ENCODE peak calls at places on chromosomes 6 and 20, in seven cellular contexts. P is lung; K is A549; F is esophagus squamous epithelium; Q is CD4-positive, CD25-positive, alpha-beta regulatory T cell; V is HCT116; O is left ventricle myocardium inferior. U is an unnamed sample.

GRCh38 chr6:13288969-13289391 is 39.4 kb downstream of the TBC1D7 start:
- DNase-seq in F (no peak), P (no peak), Q (no peak), O (no peak), K (no peak), V (no peak), U (no peak)

GRCh38 chr20:37384683-37385174 is 38.8 kb downstream of the SRC start:
- DNase-seq in F (no peak), O (peak; percentile 66), Q (peak; percentile 65), P (peak; percentile 57), K (peak; percentile 79), V (no peak), U (peak; percentile 69)

GRCh38 chr6:63904844-63905243 is 269.2 kb downstream of the PHF3 start:
- DNase-seq in Q (peak; percentile 19), F (no peak), P (no peak), K (no peak), V (no peak), O (no peak), U (no peak)

GRCh38 chr6:116062496-116062895 is 1.8 kb upstream of the FRK start:
- DNase-seq in P (no peak), O (no peak), Q (no peak), K (no peak), V (no peak), F (no peak), U (no peak)

GRCh38 chr6:108489699-108490098 is 71.0 kb upstream of the FOXO3 start:
- DNase-seq in O (no peak), P (no peak), Q (no peak), F (no peak), V (no peak), K (no peak), U (no peak)

GRCh38 chr6:89154131-89154530 is 8.3 kb downstream of the PM20D2 start:
- DNase-seq in K (no peak), V (no peak), Q (no peak), F (no peak), O (no peak), P (no peak), U (no peak)

GRCh38 chr6:97275809-97276208 is 7.2 kb downstream of the MMS22L start:
- DNase-seq in F (no peak), V (no peak), K (no peak), P (no peak), Q (no peak), O (no peak), U (no peak)

GRCh38 chr6:144314003-144314485 is 28.9 kb downstream of the UTRN start:
- DNase-seq in V (no peak), F (no peak), Q (no peak), P (peak; percentile 87), K (no peak), O (peak; percentile 70), U (no peak)

GRCh38 chr6:134315974-134316391 is 1.9 kb downstream of the SGK1 start:
- DNase-seq in O (no peak), V (no peak), P (no peak), F (no peak), Q (no peak), K (no peak), U (no peak)

GRCh38 chr6:33294086-33294823 is 4.5 kb downstream of the RGL2 start:
- DNase-seq in K (no peak), P (no peak), V (no peak), F (no peak), O (no peak), Q (no peak), U (no peak)

GRCh38 chr6:146770275-146770964 is 171.6 kb downstream of the ADGB start:
- DNase-seq in P (no peak), Q (peak; percentile 7), V (no peak), K (no peak), O (no peak), F (no peak), U (no peak)

GRCh38 chr6:40799296-40800020 is 212.3 kb upstream of the LRFN2 start:
- DNase-seq in F (no peak), O (no peak), V (no peak), Q (no peak), P (no peak), K (no peak), U (no peak)

GRCh38 chr6:125025164-125025854 is 63.1 kb downstream of the RNF217 start:
- DNase-seq in O (no peak), K (no peak), F (no peak), V (no peak), P (no peak), Q (no peak), U (no peak)

DNA sequence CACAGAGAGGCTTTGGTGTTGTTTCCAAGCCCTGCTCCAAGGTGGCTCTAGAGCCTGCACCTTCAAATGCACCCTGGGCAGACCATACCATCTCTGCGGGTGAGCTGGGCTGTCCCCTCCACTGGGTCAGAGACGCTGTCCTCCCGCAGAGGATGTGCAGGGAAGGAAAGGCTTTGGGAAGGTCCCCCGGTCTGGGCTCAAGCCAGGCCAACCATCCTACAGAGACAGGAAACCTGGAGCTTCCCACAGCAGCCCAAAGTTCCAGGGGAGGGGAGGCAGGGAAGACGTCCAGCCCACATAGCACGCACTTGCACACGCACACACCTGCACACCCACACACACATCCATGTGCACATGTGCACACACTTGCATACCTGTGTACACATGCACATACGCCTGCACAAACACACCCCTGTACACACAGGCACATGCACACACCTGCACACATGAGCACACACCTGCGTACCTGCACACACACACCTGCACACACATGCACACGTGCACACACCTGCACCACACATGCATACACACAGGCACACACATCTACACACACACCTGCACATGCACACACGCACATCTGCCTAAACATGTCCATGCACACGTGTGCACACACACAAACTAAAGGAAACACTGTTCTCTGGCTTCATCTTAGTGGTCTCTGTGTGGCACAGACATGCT is 155.5 kb downstream of the ERMARD start:
- DNase-seq in O (peak; percentile 25), F (no peak), P (no peak), V (no peak), Q (no peak), K (no peak), U (no peak)
- H3K9me3 ChIP-seq in O (no peaks in the 10 kb centered on the region), F (no peaks in the 10 kb centered on the region), P (peaks cover 3% of the 10 kb centered on the region), V (no peaks in the 10 kb centered on the region), Q (no peaks in the 10 kb centered on the region), K (no peaks in the 10 kb centered on the region), U (no peaks in the 10 kb centered on the region)

GRCh38 chr20:25514747-25515340 is 70.5 kb downstream of the NINL start:
- DNase-seq in F (no peak), O (no peak), P (no peak), K (peak; percentile 33), V (no peak), Q (no peak), U (no peak)

GRCh38 chr20:25514195-25514594 is 71.1 kb downstream of the NINL start:
- DNase-seq in Q (no peak), K (no peak), F (no peak), O (no peak), P (no peak), V (no peak), U (no peak)

GRCh38 chr20:25521382-25521781 is 63.9 kb downstream of the NINL start:
- DNase-seq in V (no peak), O (no peak), F (no peak), K (no peak), Q (no peak), P (no peak), U (no peak)

GRCh38 chr20:25512709-25513108 is 72.6 kb downstream of the NINL start:
- DNase-seq in F (no peak), P (no peak), K (no peak), Q (no peak), O (no peak), V (no peak), U (no peak)

GRCh38 chr20:25517124-25517523 is 68.2 kb downstream of the NINL start:
- DNase-seq in Q (no peak), O (no peak), V (no peak), F (no peak), K (no peak), P (no peak), U (no peak)
- H3K9me3 ChIP-seq in Q (peaks cover 24% of the 10 kb centered on the region), O (peaks cover 25% of the 10 kb centered on the region), V (peaks cover 7% of the 10 kb centered on the region), F (peaks cover 10% of the 10 kb centered on the region), K (peaks cover 30% of the 10 kb centered on the region), P (peaks cover 8% of the 10 kb centered on the region), U (no peaks in the 10 kb centered on the region)

GRCh38 chr20:60950547-60950946 is 301.5 kb upstream of the CDH4 start:
- DNase-seq in K (no peak), O (no peak), F (no peak), P (no peak), Q (no peak), V (no peak), U (no peak)
- H3K9me3 ChIP-seq in K (peaks cover 18% of the 10 kb centered on the region), O (no peaks in the 10 kb centered on the region), F (no peaks in the 10 kb centered on the region), P (peaks cover 6% of the 10 kb centered on the region), Q (no peaks in the 10 kb centered on the region), V (peaks cover 22% of the 10 kb centered on the region), U (no peaks in the 10 kb centered on the region)

DNA sequence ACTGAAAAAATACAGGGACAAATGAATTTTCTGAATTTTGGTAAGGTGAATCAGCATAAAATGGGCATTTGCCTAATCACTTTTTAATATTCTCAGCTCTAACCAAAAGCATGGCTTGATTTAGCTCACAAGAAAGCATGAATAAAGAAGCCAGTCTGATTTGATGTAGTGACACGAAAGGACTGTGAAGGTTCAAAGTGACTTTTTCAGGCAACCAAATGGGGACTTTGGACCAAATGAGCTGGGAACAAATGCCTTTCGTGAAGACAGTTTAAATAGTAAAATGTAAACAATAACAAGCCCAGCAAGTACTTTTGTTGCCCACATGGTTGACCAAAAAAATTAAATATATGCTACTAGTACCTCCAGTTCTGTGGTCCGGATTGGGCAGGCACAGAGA is 12.9 kb upstream of the CBLN4 start:
- DNase-seq in K (no peak), P (no peak), F (no peak), O (no peak), Q (no peak), V (no peak), U (no peak)
- H3K9me3 ChIP-seq in K (no peaks in the 10 kb centered on the region), P (no peaks in the 10 kb centered on the region), F (no peaks in the 10 kb centered on the region), O (no peaks in the 10 kb centered on the region), Q (peaks cover 5% of the 10 kb centered on the region), V (peaks cover 31% of the 10 kb centered on the region), U (no peaks in the 10 kb centered on the region)

U was measured in T-helper 17 cell.